ENCODE peak calls at places on chromosomes 11 and 22, in six cellular contexts. G is tibial artery, U is AG04450, M is K562, T is right cardiac atrium, R is ovary. I is an unnamed sample.

GRCh38 chr11:10091314-10092045 is 202.5 kb downstream of the SBF2 start:
- DNase-seq in R (no peak), T (no peak), G (no peak), U (no peak), M (no peak), I (no peak)

GRCh38 chr11:10303558-10304363 is 1.1 kb upstream of the ADM start:
- DNase-seq in R (no peak), T (peak), M (no peak), U (no peak), G (peak), I (peak)

GRCh38 chr11:40722179-40722795 is 737.2 kb downstream of the LRRC4C start:
- DNase-seq in M (peak), U (no peak), T (no peak), G (no peak), R (no peak), I (no peak)

GRCh38 chr11:35463211-35463810 is 44.0 kb upstream of the SLC1A2 start:
- DNase-seq in R (no peak), T (no peak), M (no peak), G (no peak), U (no peak), I (no peak)

GRCh38 chr11:10050561-10050960 is 243.5 kb downstream of the SBF2 start:
- DNase-seq in G (no peak), U (no peak), M (no peak), T (no peak), R (no peak), I (no peak)

GRCh38 chr11:20452585-20452984 is 65.1 kb downstream of the PRMT3 start:
- DNase-seq in M (no peak), U (no peak), T (no peak), R (no peak), G (no peak), I (no peak)

GRCh38 chr22:30285176-30285845 is 4.0 kb downstream of the CASTOR1 start:
- DNase-seq in T (peak), R (no peak), M (no peak), G (no peak), U (no peak), I (no peak)

GRCh38 chr22:22558972-22559603 is at the start of gene PRAME:
- DNase-seq in T (peak), G (no peak), U (no peak), R (peak), M (peak), I (peak)

GRCh38 chr22:19720999-19721485 is 2.3 kb upstream of the GP1BB start:
- DNase-seq in R (peak), U (no peak), M (no peak), T (peak), G (no peak), I (no peak)

GRCh38 chr11:69444381-69445130 is 36.9 kb upstream of the LINC01488 start:
- DNase-seq in R (no peak), T (peak), G (peak), U (peak), M (peak), I (peak)

GRCh38 chr22:47291565-47292495 is 529.4 kb downstream of the TBC1D22A start:
- DNase-seq in T (no peak), U (no peak), M (no peak), G (peak), R (peak), I (no peak)

GRCh38 chr11:2347449-2347848 is 29.7 kb upstream of the CD81 start:
- DNase-seq in G (no peak), T (no peak), R (no peak), U (no peak), M (no peak), I (no peak)

GRCh38 chr11:61959026-61959608 is 8.3 kb downstream of the FTH1 start:
- DNase-seq in G (peak), R (no peak), U (no peak), M (no peak), T (no peak), I (no peak)

GRCh38 chr11:2303627-2304155 is 1.9 kb downstream of the TSPAN32 start:
- DNase-seq in T (peak), R (peak), U (no peak), G (no peak), M (peak), I (peak)

GRCh38 chr22:19022755-19023154 is 86.7 kb upstream of the PRODH start:
- DNase-seq in T (no peak), M (peak), G (no peak), R (no peak), U (no peak), I (no peak)

GRCh38 chr11:99687320-99687719 is 666.6 kb downstream of the CNTN5 start:
- DNase-seq in M (no peak), G (no peak), U (no peak), T (no peak), R (no peak), I (no peak)

GRCh38 chr11:57248780-57249383 is 11.8 kb upstream of the APLNR start:
- DNase-seq in T (peak), R (peak), U (peak), G (peak), M (peak), I (peak)

GRCh38 chr22:39453765-39454378 is 2.9 kb upstream of the MGAT3 start:
- DNase-seq in R (no peak), U (no peak), G (no peak), T (no peak), M (no peak), I (no peak)

GRCh38 chr22:50315289-50316113 is 8.1 kb upstream of the PLXNB2 start:
- DNase-seq in G (no peak), T (no peak), U (no peak), M (no peak), R (no peak), I (no peak)

GRCh38 chr11:58075781-58076180 is 45.0 kb downstream of the OR6Q1 start:
- DNase-seq in U (no peak), R (no peak), M (no peak), T (no peak), G (no peak), I (no peak)

GRCh38 chr11:34243620-34244493 is 114.0 kb downstream of the ABTB2 start:
- DNase-seq in U (no peak), R (no peak), M (peak), T (no peak), G (no peak), I (no peak)

GRCh38 chr11:68045900-68046299 is 7.1 kb downstream of the TCIRG1 start:
- DNase-seq in U (no peak), M (no peak), R (no peak), T (no peak), G (no peak), I (no peak)

GRCh38 chr22:48895341-48895740 is 932.3 kb downstream of the BRD1 start:
- DNase-seq in U (no peak), M (no peak), G (peak), T (no peak), R (peak), I (no peak)

GRCh38 chr11:9176136-9176535 is 84.7 kb upstream of the SCUBE2 start:
- DNase-seq in U (no peak), M (no peak), T (no peak), G (no peak), R (no peak), I (no peak)

GRCh38 chr22:47624277-47625012 is 862.0 kb downstream of the TBC1D22A start:
- DNase-seq in U (no peak), G (peak), T (peak), M (no peak), R (peak), I (no peak)

GRCh38 chr11:82944198-82944597 is 42.7 kb downstream of the DDIAS start:
- DNase-seq in T (no peak), G (no peak), M (no peak), R (no peak), U (no peak), I (no peak)

GRCh38 chr11:120835601-120836228 is 188.2 kb upstream of the TBCEL start:
- DNase-seq in M (no peak), G (no peak), R (no peak), T (no peak), U (no peak), I (no peak)

GRCh38 chr11:123491241-123491640 is 61.2 kb downstream of the GRAMD1B start:
- DNase-seq in T (no peak), R (no peak), G (no peak), U (no peak), M (no peak), I (no peak)

GRCh38 chr11:456533-456932 is 6.5 kb downstream of the PTDSS2 start:
- DNase-seq in R (no peak), T (peak), G (no peak), M (no peak), U (no peak), I (no peak)

GRCh38 chr11:708511-708910 is 2.5 kb downstream of the EPS8L2 start:
- DNase-seq in G (peak), M (no peak), R (peak), U (no peak), T (no peak), I (no peak)

GRCh38 chr22:47775686-47776085 is 1013.2 kb downstream of the TBC1D22A start:
- DNase-seq in R (no peak), G (no peak), T (no peak), M (no peak), U (no peak), I (no peak)

GRCh38 chr11:85086511-85087284 is 540.4 kb downstream of the DLG2 start:
- DNase-seq in T (no peak), R (no peak), U (peak), M (no peak), G (no peak), I (no peak)

GRCh38 chr11:70456921-70457532 is 58.7 kb downstream of the CTTN start:
- DNase-seq in R (no peak), U (no peak), G (no peak), M (peak), T (no peak), I (no peak)

GRCh38 chr11:31050061-31050790 is 319.3 kb downstream of the DCDC1 start:
- DNase-seq in M (no peak), T (peak), U (no peak), R (no peak), G (no peak), I (no peak)

GRCh38 chr11:124882339-124883071 is 15.2 kb downstream of the ROBO4 start:
- DNase-seq in G (peak), U (no peak), T (peak), R (peak), M (no peak), I (no peak)

GRCh38 chr22:19075404-19075803 is 46.8 kb downstream of the DGCR2 start:
- DNase-seq in M (no peak), G (no peak), T (no peak), R (no peak), U (no peak), I (no peak)

GRCh38 chr11:44632466-44633123 is 67.1 kb downstream of the CD82 start:
- DNase-seq in R (peak), T (no peak), U (no peak), G (peak), M (peak), I (no peak)

DNA sequence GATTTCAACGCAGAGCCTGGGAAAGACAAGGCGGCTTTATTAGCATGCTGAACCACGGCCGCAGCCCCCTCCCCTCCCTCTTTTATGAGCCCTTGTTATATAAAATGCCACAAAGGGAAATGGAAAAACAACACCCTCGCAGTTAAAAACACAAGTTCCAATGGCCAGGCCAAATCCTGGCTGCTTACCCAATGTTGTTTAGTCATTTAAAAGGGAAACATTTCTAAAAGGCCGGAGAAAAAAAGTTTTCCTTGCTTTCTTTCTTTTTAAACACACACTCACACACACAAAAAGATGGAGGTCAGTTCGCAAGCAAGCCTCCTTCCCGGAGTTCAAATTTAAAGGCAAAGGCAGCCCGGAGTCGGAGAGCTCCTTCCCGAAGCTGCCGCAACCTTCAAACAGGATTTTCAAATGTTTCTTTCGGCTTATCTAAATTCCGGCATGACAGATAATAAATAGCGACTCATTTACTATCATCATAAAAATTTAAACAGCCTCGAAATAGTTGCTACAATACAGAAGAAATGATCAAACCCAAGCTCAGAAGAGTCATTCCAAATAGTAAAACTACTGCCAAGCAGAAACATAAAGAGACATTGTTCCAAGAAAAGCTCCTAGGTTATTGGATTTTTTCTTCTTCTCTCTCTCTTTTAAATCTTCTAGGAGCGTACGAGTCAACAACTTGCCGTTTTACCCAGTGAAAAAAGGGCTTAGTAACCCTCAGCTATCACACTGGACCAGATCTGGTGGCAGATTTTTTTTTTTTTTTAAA is 3.5 kb downstream of the PHF21B start:
- DNase-seq in U (no peak), T (no peak), M (no peak), R (no peak), G (no peak), I (no peak)
- H3K4me3 ChIP-seq in U (no peak), T (peak), M (no peak), R (peak), G (peak), I (peak)

GRCh38 chr22:45771057-45771456 is 99.4 kb downstream of the ATXN10 start:
- DNase-seq in G (no peak), R (no peak), M (no peak), U (no peak), T (no peak), I (no peak)

GRCh38 chr22:45770506-45770905 is 98.9 kb downstream of the ATXN10 start:
- DNase-seq in T (no peak), U (no peak), R (no peak), M (no peak), G (no peak), I (no peak)

GRCh38 chr22:45771711-45772110 is 100.1 kb downstream of the ATXN10 start:
- DNase-seq in R (no peak), U (no peak), T (no peak), M (no peak), G (no peak), I (no peak)

GRCh38 chr22:45769569-45770210 is 98.1 kb downstream of the ATXN10 start:
- DNase-seq in U (no peak), T (no peak), G (no peak), R (no peak), M (no peak), I (no peak)

DNA sequence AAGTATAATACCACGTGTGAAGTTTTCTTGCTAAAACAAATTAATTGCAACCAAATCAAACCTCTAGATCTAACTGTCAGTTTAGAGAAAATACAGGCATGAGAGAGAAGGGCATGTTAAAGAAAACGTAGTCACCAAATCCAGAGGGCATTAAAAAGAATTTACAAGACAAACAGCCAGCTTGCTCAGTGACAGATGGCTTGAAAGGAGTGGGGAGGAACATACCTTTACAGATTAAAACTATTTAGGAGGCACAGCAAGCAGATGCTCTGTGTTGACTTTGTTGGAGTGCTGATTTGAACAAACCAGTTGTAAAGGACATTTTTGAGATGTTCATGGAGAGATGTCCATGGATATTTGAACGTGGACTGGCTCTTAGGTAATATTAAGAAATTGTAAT is 96.9 kb downstream of the ATXN10 start:
- DNase-seq in M (no peak), T (no peak), G (no peak), R (no peak), U (no peak), I (no peak)
- H3K4me3 ChIP-seq in M (no peak), T (no peak), G (no peak), R (no peak), U (no peak), I (no peak)

DNA sequence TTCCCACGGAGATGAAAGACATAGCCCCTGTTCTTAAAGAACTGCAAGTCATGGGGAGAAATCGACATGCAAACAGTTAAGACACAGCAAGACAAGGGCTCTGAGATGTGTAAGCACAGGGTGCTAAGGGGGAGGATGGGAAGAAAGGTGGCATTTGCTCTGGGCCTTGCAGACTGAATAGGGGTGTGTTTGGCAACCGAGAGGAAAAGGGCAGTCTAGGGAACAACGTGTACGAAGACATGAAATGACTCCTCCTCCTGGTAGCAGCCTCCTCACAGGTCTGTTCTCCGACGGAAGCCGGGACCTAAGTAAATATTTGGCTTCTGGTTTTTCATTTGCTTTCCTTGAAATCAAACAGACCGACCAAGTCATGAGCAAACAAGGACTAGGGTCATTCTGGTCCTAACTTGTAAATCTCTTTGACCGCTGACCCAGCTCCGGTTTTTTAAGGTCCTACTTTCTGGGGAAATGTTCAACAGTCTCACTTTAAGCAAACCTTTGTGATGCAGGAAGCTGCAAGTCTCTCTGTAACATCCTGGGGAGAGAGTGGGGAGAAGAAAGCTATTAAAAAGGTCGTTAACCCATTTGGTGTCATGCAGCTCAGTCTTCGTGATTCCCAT is 19.7 kb downstream of the NNMT start:
- DNase-seq in M (no peak), U (no peak), T (no peak), R (no peak), G (no peak), I (no peak)
- H3K4me3 ChIP-seq in M (no peak), U (no peak), T (no peak), R (no peak), G (no peak), I (no peak)

GRCh38 chr11:11871991-11872401 is 30.2 kb downstream of the USP47 start:
- DNase-seq in G (no peak), U (no peak), T (no peak), M (no peak), R (no peak), I (no peak)
- H3K4me3 ChIP-seq in G (no peak), U (no peak), T (no peak), M (no peak), R (no peak), I (no peak)

GRCh38 chr11:65617136-65617850 is 1.7 kb downstream of the PCNX3 start:
- DNase-seq in R (no peak), M (no peak), T (no peak), U (no peak), G (peak), I (no peak)
- H3K4me3 ChIP-seq in R (no peak), M (peak), T (no peak), U (peak), G (peak), I (peak)

GRCh38 chr11:71998061-71998460 is 648 bp upstream of the IL18BP start:
- DNase-seq in U (no peak), T (no peak), G (no peak), M (no peak), R (no peak), I (no peak)

GRCh38 chr11:71998649-71999310 is at the start of gene IL18BP:
- DNase-seq in G (peak), M (no peak), U (no peak), T (peak), R (no peak), I (no peak)

GRCh38 chr11:72000591-72000867 is 1.8 kb downstream of the IL18BP start:
- DNase-seq in T (no peak), U (no peak), G (no peak), M (no peak), R (no peak), I (no peak)

GRCh38 chr11:71999813-72000590 is 1.3 kb downstream of the IL18BP start:
- DNase-seq in R (no peak), T (no peak), G (no peak), U (no peak), M (peak), I (no peak)

GRCh38 chr11:71999360-71999759 is 651 bp downstream of the IL18BP start:
- DNase-seq in M (no peak), G (no peak), U (no peak), R (peak), T (no peak), I (no peak)
- H3K4me3 ChIP-seq in M (no peak), G (peak), U (peak), R (peak), T (no peak), I (peak)

GRCh38 chr22:41683616-41684015 is 5.1 kb downstream of the SNU13 start:
- DNase-seq in G (no peak), U (no peak), R (no peak), M (no peak), T (no peak), I (no peak)
- H3K4me3 ChIP-seq in G (no peak), U (no peak), R (no peak), M (no peak), T (no peak), I (no peak)